ENCODE peak calls at places on chromosomes 4 and X, in five cellular contexts. V, G, O, B and H are unnamed samples.

GRCh38 chrX:71846429-71846828 is 64.2 kb upstream of the NHSL2 start:
- DNase-seq in V (no peak), G (peak; percentile 9), O (no peak), B (no peak), H (no peak)

GRCh38 chr4:38621004-38621684 is 42.9 kb upstream of the KLF3 start:
- DNase-seq in V (no peak), G (peak; percentile 95), O (no peak), B (no peak), H (peak; percentile 89)

GRCh38 chrX:48802089-48802812 is 384 bp downstream of the HDAC6 start:
- DNase-seq in V (peak; percentile 24), G (peak; percentile 81), O (peak; percentile 86), B (peak; percentile 37), H (peak; percentile 73)

GRCh38 chr4:24443200-24443599 is 141.2 kb downstream of the DHX15 start:
- DNase-seq in V (no peak), G (no peak), O (no peak), B (no peak), H (no peak)

GRCh38 chr4:141462361-141462760 is 174.0 kb upstream of the IL15 start:
- DNase-seq in V (no peak), G (peak; percentile 56), O (no peak), B (no peak), H (no peak)

GRCh38 chrX:17610788-17611187 is 126.5 kb upstream of the SCML1 start:
- DNase-seq in V (no peak), G (no peak), O (no peak), B (no peak), H (no peak)

GRCh38 chrX:153420851-153421599 is 9.8 kb downstream of the ZFP92 start:
- DNase-seq in V (no peak), G (no peak), O (no peak), B (no peak), H (no peak)

GRCh38 chrX:48896611-48897011 is 957 bp downstream of the TIMM17B start:
- DNase-seq in V (no peak), G (no peak), O (no peak), B (no peak), H (no peak)

GRCh38 chrX:47854474-47854873 is 17.8 kb downstream of the ZNF81 start:
- DNase-seq in V (no peak), G (peak; percentile 14), O (peak; percentile 32), B (no peak), H (no peak)

GRCh38 chrX:13254076-13254785 is 65.6 kb downstream of the ATXN3L start:
- DNase-seq in V (no peak), G (peak; percentile 74), O (no peak), B (no peak), H (no peak)